ENCODE peak calls at places on chromosomes 16 and 17, in six cellular contexts. B is A549; M is uterus; U is prostate gland; Y is CD4-positive, CD25-positive, alpha-beta regulatory T cell; L is CD8-positive, alpha-beta memory T cell. V is an unnamed sample.

GRCh38 chr16:85279874-85280545 is 167.7 kb upstream of the CIBAR2 start:
- DNase-seq in B (no peak), M (no peak), U (no peak), Y (no peak), L (no peak), V (peak)

GRCh38 chr16:9047689-9048301 is 43.6 kb upstream of the HAPSTR1 start:
- DNase-seq in B (peak), M (peak), U (peak), Y (peak), L (no peak), V (peak)

GRCh38 chr16:53504161-53504663 is 1.2 kb upstream of the AKTIP start:
- DNase-seq in B (no peak), M (peak), U (peak), Y (peak), L (peak), V (peak)

GRCh38 chr17:63842173-63842539 is 329 bp downstream of the SMARCD2 start:
- DNase-seq in B (no peak), M (peak), U (peak), Y (no peak), L (no peak), V (peak)

GRCh38 chr16:22664132-22664531 is 149.8 kb upstream of the HS3ST2 start:
- DNase-seq in B (no peak), M (no peak), U (no peak), Y (no peak), L (no peak), V (no peak)

GRCh38 chr17:19000531-19001011 is 4.0 kb downstream of the FAM83G start:
- DNase-seq in B (no peak), M (peak), U (no peak), Y (no peak), L (no peak), V (peak)

GRCh38 chr16:6047325-6047724 is 949.7 kb upstream of the EEF2KMT start:
- DNase-seq in B (no peak), M (no peak), U (no peak), Y (no peak), L (no peak), V (no peak)

GRCh38 chr17:57073626-57074025 is 11.4 kb upstream of the AKAP1 start:
- DNase-seq in B (no peak), M (no peak), U (no peak), Y (no peak), L (no peak), V (no peak)

GRCh38 chr16:61590577-61590976 is 445.7 kb downstream of the CDH8 start:
- DNase-seq in B (no peak), M (no peak), U (no peak), Y (no peak), L (no peak), V (no peak)

GRCh38 chr16:8686879-8687278 is 12.5 kb downstream of the ABAT start:
- DNase-seq in B (no peak), M (no peak), U (no peak), Y (no peak), L (no peak), V (no peak)

GRCh38 chr17:66952031-66952524 is 12.4 kb upstream of the CACNG4 start:
- DNase-seq in B (peak), M (peak), U (peak), Y (no peak), L (no peak), V (peak)

GRCh38 chr16:75203667-75204409 is 3.1 kb downstream of the CTRB2 start:
- DNase-seq in B (no peak), M (no peak), U (no peak), Y (no peak), L (no peak), V (no peak)

GRCh38 chr17:8250101-8250500 is 1.0 kb downstream of the PFAS start:
- DNase-seq in B (no peak), M (no peak), U (no peak), Y (no peak), L (no peak), V (no peak)

GRCh38 chr16:80931985-80932720 is 74.5 kb downstream of the CMC2 start:
- DNase-seq in B (peak), M (peak), U (peak), Y (peak), L (no peak), V (peak)

GRCh38 chr17:2412561-2413021 is 11.7 kb upstream of the MNT start:
- DNase-seq in B (no peak), M (no peak), U (no peak), Y (no peak), L (no peak), V (peak)

GRCh38 chr16:24208710-24209109 is 47.4 kb upstream of the CACNG3 start:
- DNase-seq in B (no peak), M (no peak), U (no peak), Y (no peak), L (no peak), V (no peak)

GRCh38 chr17:37742114-37742761 is 2.6 kb downstream of the HNF1B start:
- DNase-seq in B (peak), M (no peak), U (peak), Y (peak), L (no peak), V (no peak)

GRCh38 chr17:79529661-79530081 is 81.2 kb downstream of the RBFOX3 start:
- DNase-seq in B (no peak), M (no peak), U (no peak), Y (no peak), L (no peak), V (no peak)

GRCh38 chr16:57610611-57611010 is 17.8 kb upstream of the ADGRG1 start:
- DNase-seq in B (no peak), M (no peak), U (no peak), Y (no peak), L (no peak), V (peak)

GRCh38 chr17:69228576-69228975 is at the start of gene ABCA10:
- DNase-seq in B (no peak), M (no peak), U (no peak), Y (no peak), L (no peak), V (no peak)

GRCh38 chr16:56356276-56357241 is 68.8 kb downstream of the AMFR start:
- DNase-seq in B (peak), M (peak), U (peak), Y (peak), L (peak), V (peak)

GRCh38 chr17:57468932-57469775 is 212.8 kb downstream of the MSI2 start:
- DNase-seq in B (no peak), M (no peak), U (no peak), Y (no peak), L (no peak), V (no peak)

GRCh38 chr16:67538666-67539101 is 10.1 kb downstream of the RIPOR1 start:
- DNase-seq in B (no peak), M (no peak), U (no peak), Y (no peak), L (no peak), V (peak)

GRCh38 chr16:69276143-69277115 is 34.7 kb upstream of the VPS4A start:
- DNase-seq in B (no peak), M (peak), U (no peak), Y (no peak), L (no peak), V (peak)

GRCh38 chr16:12617401-12617819 is 186.3 kb downstream of the CPPED1 start:
- DNase-seq in B (no peak), M (no peak), U (no peak), Y (no peak), L (no peak), V (no peak)

GRCh38 chr17:80311216-80311827 is 50.7 kb downstream of the RNF213 start:
- DNase-seq in B (no peak), M (no peak), U (no peak), Y (no peak), L (no peak), V (no peak)

GRCh38 chr16:49441366-49441780 is 67.8 kb downstream of the C16orf78 start:
- DNase-seq in B (no peak), M (peak), U (no peak), Y (peak), L (peak), V (peak)

DNA sequence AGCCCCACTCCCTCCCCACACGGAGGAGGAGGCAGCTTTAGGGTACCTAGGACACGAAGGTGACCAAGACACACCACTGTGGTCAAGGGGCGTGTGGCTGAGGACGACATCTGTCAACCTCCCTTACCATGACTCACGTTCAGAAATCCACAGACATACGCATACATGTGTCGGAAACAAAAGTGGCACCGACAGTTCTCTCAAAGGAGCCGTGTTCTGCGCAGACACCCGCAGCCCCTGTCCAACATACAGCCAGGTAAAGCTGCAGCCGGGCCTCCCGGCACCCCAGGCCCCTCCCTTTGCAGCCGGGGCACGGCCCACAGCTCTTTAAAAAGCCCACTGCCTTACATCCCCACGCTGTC is 40.4 kb upstream of the KLHDC4 start:
- DNase-seq in B (no peak), M (no peak), U (no peak), Y (peak), L (no peak), V (no peak)
- H3K4me3 ChIP-seq in B (peak), M (no peak), U (peak), Y (peak), L (peak), V (no peak)

GRCh38 chr16:86530251-86531192 is 20.2 kb downstream of the FOXF1 start:
- DNase-seq in B (no peak), M (no peak), U (no peak), Y (no peak), L (no peak), V (peak)
- H3K27ac ChIP-seq in B (no peak), M (no peak), U (peak), Y (no peak), L (no peak), V (peak)

GRCh38 chr17:48052956-48053757 is 5.0 kb downstream of the NFE2L1 start:
- DNase-seq in B (no peak), M (peak), U (peak), Y (no peak), L (no peak), V (peak)
- H3K4me3 ChIP-seq in B (peak), M (peak), U (no peak), Y (no peak), L (no peak), V (no peak)

GRCh38 chr16:77562497-77562896 is 127.7 kb upstream of the ADAMTS18 start:
- DNase-seq in B (no peak), M (no peak), U (no peak), Y (no peak), L (no peak), V (no peak)

GRCh38 chr16:77570574-77570973 is 135.7 kb upstream of the ADAMTS18 start:
- DNase-seq in B (no peak), M (no peak), U (no peak), Y (no peak), L (no peak), V (no peak)

GRCh38 chr16:77569406-77569805 is 134.6 kb upstream of the ADAMTS18 start:
- DNase-seq in B (no peak), M (no peak), U (no peak), Y (no peak), L (no peak), V (no peak)

DNA sequence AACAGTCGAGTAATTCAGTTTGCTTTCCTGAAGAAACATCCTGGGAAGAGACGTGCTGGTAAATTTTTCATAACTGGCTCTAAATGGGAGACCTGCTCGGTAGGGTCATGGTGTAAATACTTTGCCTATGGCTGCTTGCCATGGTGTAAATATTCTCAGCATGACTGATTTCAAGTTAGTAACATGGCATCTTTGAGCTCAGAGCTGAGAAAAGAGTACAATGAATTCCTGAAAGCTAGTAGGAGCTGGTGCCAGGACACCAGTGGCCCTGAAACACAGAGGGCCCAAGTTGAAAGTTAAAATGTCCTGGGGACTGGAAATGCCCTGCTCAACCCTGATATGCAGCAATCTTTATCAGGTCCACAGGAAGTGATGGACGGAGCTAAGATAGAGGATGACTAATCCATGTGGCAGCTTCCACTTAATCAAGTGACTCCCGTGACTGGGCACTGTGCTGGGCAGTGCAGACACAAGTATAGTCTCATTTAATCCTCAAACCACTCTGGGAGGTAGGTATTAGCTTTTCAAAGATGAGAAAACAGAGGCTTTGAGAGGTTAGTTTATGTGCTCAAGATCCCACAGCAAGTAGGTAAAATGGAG is 130.1 kb upstream of the ADAMTS18 start:
- DNase-seq in B (no peak), M (no peak), U (no peak), Y (no peak), L (no peak), V (no peak)
- H3K27ac ChIP-seq in B (no peak), M (no peak), U (no peak), Y (no peak), L (no peak), V (no peak)

DNA sequence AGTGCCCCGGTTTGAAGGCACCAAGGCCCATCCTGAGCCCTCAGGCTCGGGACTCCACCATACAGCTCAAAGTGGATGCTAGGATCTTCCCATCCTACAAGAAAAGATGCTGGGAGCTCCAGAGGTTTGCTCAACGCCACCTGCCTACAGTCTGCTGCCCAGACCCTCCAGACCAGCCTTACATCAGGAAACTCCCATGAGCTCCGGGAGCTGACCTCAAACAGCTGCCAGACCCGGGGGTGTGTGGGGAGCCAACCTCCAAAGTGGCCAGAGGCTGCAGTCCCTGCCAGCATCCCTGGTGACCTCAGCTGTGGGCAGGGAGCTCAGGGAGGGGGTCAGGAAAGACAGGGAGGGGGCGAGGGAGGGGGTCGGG is 43.8 kb downstream of the C16orf82 start:
- DNase-seq in B (no peak), M (no peak), U (no peak), Y (no peak), L (no peak), V (no peak)
- H3K4me3 ChIP-seq in B (no peak), M (no peak), U (no peak), Y (no peak), L (no peak), V (no peak)

GRCh38 chr17:10061131-10061581 is 137.2 kb downstream of the GAS7 start:
- DNase-seq in B (no peak), M (peak), U (no peak), Y (no peak), L (no peak), V (no peak)
- H3K27ac ChIP-seq in B (no peak), M (peak), U (no peak), Y (no peak), L (no peak), V (no peak)

DNA sequence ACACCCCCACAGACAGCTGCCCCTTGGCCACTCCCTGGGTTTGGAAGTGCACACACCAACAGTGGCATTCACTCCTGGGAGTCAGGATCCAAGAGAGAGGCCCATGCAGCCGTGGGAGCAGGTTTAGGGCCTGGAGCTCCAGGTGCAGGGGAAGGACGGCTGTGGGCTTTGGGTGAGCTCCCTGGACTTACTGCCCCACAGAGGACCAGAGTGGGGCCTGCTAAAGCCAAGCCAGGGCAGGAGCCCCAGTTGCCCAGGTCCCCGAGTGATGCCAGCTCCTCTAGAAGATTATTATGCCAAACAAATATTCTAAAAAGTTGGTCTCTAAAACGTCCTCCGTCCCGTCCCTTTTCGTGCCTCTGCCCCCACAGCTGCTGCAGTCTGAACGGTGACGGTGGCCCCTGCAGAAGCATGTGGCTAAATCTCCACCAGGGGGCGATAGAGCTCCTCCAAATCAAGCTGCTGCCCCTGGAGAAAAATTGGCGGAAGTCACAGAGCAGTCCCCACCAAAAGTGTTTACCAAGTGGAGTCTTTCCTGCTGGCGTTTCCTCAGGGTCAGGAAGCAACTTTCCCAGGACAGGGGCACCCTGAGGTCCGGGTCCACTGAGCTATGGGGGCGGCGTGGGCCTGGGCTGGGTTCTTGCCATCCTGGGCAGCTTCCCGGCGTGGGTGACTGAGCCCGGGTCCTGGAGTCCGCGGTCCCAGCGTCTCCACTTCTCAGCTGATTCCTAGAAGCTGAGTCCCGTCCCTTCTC is 4.2 kb downstream of the ARMC7 start:
- DNase-seq in B (peak), M (peak), U (peak), Y (peak), L (peak), V (peak)
- H3K4me3 ChIP-seq in B (peak), M (peak), U (peak), Y (peak), L (peak), V (peak)

GRCh38 chr17:17226451-17227265 is 10.3 kb downstream of the FLCN start:
- DNase-seq in B (no peak), M (no peak), U (no peak), Y (no peak), L (no peak), V (no peak)

GRCh38 chr17:17223736-17224135 is 13.2 kb downstream of the FLCN start:
- DNase-seq in B (no peak), M (no peak), U (no peak), Y (no peak), L (no peak), V (no peak)

GRCh38 chr17:17227608-17228520 is 9.1 kb downstream of the FLCN start:
- DNase-seq in B (no peak), M (no peak), U (peak), Y (no peak), L (no peak), V (peak)

GRCh38 chr17:17224137-17224536 is 12.8 kb downstream of the FLCN start:
- DNase-seq in B (no peak), M (no peak), U (no peak), Y (no peak), L (no peak), V (no peak)

GRCh38 chr17:17225901-17226300 is 11.1 kb downstream of the FLCN start:
- DNase-seq in B (no peak), M (no peak), U (no peak), Y (no peak), L (no peak), V (no peak)
- H3K27ac ChIP-seq in B (no peak), M (no peak), U (no peak), Y (no peak), L (no peak), V (no peak)

DNA sequence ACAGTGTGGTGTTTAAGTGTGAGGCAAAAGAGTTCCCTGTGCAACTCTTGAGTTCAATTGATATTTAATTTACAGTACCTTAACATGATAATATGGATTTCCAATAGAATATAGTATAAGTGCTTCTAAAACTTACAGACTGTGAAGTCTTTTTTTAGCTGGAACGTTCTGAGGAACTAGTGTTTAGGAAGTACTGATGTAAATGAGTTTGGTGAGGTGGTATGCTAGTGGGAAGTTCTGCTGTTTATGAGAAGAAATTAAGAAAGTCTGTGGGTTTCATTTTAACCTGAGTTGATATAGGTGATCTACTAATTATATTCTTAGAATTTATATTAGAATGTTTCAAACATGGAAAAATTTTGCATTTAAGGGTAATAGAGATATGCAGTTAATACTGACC is 32.0 kb downstream of the PTRH2 start:
- DNase-seq in B (no peak), M (no peak), U (no peak), Y (no peak), L (no peak), V (no peak)
- H3K4me3 ChIP-seq in B (no peak), M (no peak), U (no peak), Y (no peak), L (no peak), V (no peak)

GRCh38 chr17:50882851-50883250 is 16.7 kb upstream of the TOB1 start:
- DNase-seq in B (peak), M (no peak), U (no peak), Y (no peak), L (no peak), V (no peak)
- H3K27ac ChIP-seq in B (peak), M (no peak), U (no peak), Y (no peak), L (no peak), V (no peak)

V was measured in adrenal gland.